ENCODE peak calls at places on chromosomes 2 and 18, in six cellular contexts. T is NCI-H2081, N is left lung, I is COR-L47, Q is NCI-H2029 treated with DMSO at 0.1 percent for 48 hours, O is NCI-H1694. V is an unnamed sample.

GRCh38 chr2:235719146-235719942 is 225.5 kb downstream of the AGAP1 start:
- DNase-seq in T (no peak), N (no peak), I (no peak), O (no peak), Q (no peak), V (no peak)

GRCh38 chr18:40293311-40293710 is 1661.7 kb upstream of the PIK3C3 start:
- DNase-seq in N (no peak), T (peak), O (no peak), Q (peak), I (peak), V (no peak)

GRCh38 chr2:136054856-136055255 is 63.1 kb downstream of the CXCR4 start:
- DNase-seq in N (no peak), Q (no peak), I (no peak), O (no peak), T (no peak), V (no peak)

GRCh38 chr2:240344904-240345303 is 90.6 kb upstream of the GPC1 start:
- DNase-seq in O (no peak), T (no peak), N (no peak), Q (no peak), I (no peak), V (no peak)

GRCh38 chr2:75605770-75606535 is 40.6 kb upstream of the MRPL19 start:
- DNase-seq in I (no peak), T (no peak), Q (no peak), O (peak), N (no peak), V (no peak)

GRCh38 chr2:162478721-162479129 is 134.8 kb downstream of the GCA start:
- DNase-seq in Q (no peak), I (no peak), T (no peak), O (no peak), N (no peak), V (no peak)

GRCh38 chr18:50163505-50163904 is 31.4 kb downstream of the MYO5B start:
- DNase-seq in I (peak), O (no peak), T (peak), N (no peak), Q (no peak), V (no peak)

GRCh38 chr18:44997139-44997538 is 316.5 kb downstream of the SETBP1 start:
- DNase-seq in O (no peak), N (no peak), Q (no peak), T (no peak), I (no peak), V (no peak)

GRCh38 chr2:63792523-63792922 is 49.2 kb upstream of the UGP2 start:
- DNase-seq in T (no peak), Q (no peak), O (no peak), N (no peak), I (no peak), V (no peak)

GRCh38 chr2:111705206-111705605 is 178.8 kb downstream of the ANAPC1 start:
- DNase-seq in O (no peak), T (no peak), I (no peak), Q (no peak), N (no peak), V (no peak)

GRCh38 chr18:7617738-7618422 is 50.8 kb downstream of the PTPRM start:
- DNase-seq in T (no peak), Q (no peak), N (no peak), I (no peak), O (no peak), V (no peak)